ENCODE peak calls at places on chromosome 10, in ten cellular contexts. C, H, N, U, G, F, L, X, O and Y are unnamed samples.

GRCh38 chr10:45000764-45001381 is at the start of gene ZNF22:
- DNase-seq in L (peak), O (peak), G (peak), U (no peak), H (peak), X (peak), N (no peak), F (peak), C (peak), Y (peak)

GRCh38 chr10:60985946-60986345 is 42.0 kb upstream of the RHOBTB1 start:
- DNase-seq in F (no peak), N (no peak), H (no peak), U (no peak), X (no peak), C (no peak), G (no peak), L (no peak), O (no peak), Y (no peak)

GRCh38 chr10:12107781-12108180 is 21.7 kb upstream of the SEC61A2 start:
- DNase-seq in F (no peak), C (no peak), G (no peak), L (no peak), U (no peak), O (no peak), H (no peak), N (no peak), X (no peak), Y (no peak)

GRCh38 chr10:78952686-78953085 is 116.1 kb upstream of the ZMIZ1 start:
- DNase-seq in L (no peak), H (no peak), C (no peak), X (no peak), O (peak), F (no peak), U (no peak), N (no peak), G (no peak), Y (peak)

GRCh38 chr10:32971536-32972091 is 13.6 kb upstream of the ITGB1 start:
- DNase-seq in L (no peak), U (no peak), G (peak), C (no peak), H (peak), F (peak), X (no peak), O (no peak), N (no peak), Y (no peak)

GRCh38 chr10:91576096-91576545 is 56.8 kb downstream of the PPP1R3C start:
- DNase-seq in G (no peak), N (no peak), L (no peak), C (no peak), O (no peak), U (no peak), X (no peak), H (no peak), F (no peak), Y (no peak)

GRCh38 chr10:127907411-127908105 is 655 bp downstream of the PTPRE start:
- DNase-seq in F (peak), O (peak), N (no peak), U (no peak), L (no peak), C (peak), G (peak), H (peak), X (no peak), Y (peak)

GRCh38 chr10:23187155-23187554 is 5.0 kb upstream of the PTF1A start:
- DNase-seq in U (no peak), G (no peak), O (no peak), L (no peak), X (no peak), H (no peak), N (no peak), F (no peak), C (no peak), Y (no peak)

GRCh38 chr10:56505555-56505954 is 144.5 kb upstream of the ZWINT start:
- DNase-seq in H (no peak), N (no peak), G (no peak), X (no peak), C (no peak), O (no peak), F (no peak), L (no peak), U (no peak), Y (no peak)

GRCh38 chr10:33801705-33802104 is 467.2 kb upstream of the NRP1 start:
- DNase-seq in U (no peak), G (no peak), X (no peak), H (no peak), N (no peak), O (no peak), F (peak), C (no peak), L (no peak), Y (peak)

GRCh38 chr10:110501142-110501937 is 3.6 kb downstream of the DUSP5 start:
- DNase-seq in U (peak), O (peak), F (peak), G (peak), X (peak), H (peak), N (peak), L (peak), C (peak), Y (peak)

GRCh38 chr10:122673731-122674130 is 25.9 kb downstream of the C10orf120 start:
- DNase-seq in X (no peak), N (no peak), H (no peak), C (no peak), L (no peak), G (no peak), O (no peak), U (no peak), F (no peak), Y (no peak)

GRCh38 chr10:126373137-126373536 is 15.1 kb downstream of the ADAM12 start:
- DNase-seq in C (no peak), H (no peak), X (no peak), U (no peak), L (no peak), N (peak), F (no peak), G (no peak), O (no peak), Y (no peak)

GRCh38 chr10:70593513-70593890 is 9.0 kb downstream of the PRF1 start:
- DNase-seq in H (no peak), N (no peak), F (no peak), O (no peak), U (no peak), X (no peak), C (no peak), L (no peak), G (no peak), Y (no peak)

GRCh38 chr10:129383651-129384050 is 83.4 kb upstream of the MGMT start:
- DNase-seq in N (no peak), X (no peak), U (no peak), G (no peak), O (no peak), F (no peak), L (no peak), C (no peak), H (no peak), Y (no peak)

GRCh38 chr10:5975641-5976473 is 1.5 kb downstream of the IL15RA start:
- DNase-seq in O (peak), G (no peak), N (no peak), F (no peak), H (peak), U (no peak), X (peak), L (peak), C (no peak), Y (no peak)

GRCh38 chr10:27041196-27041595 is 59.1 kb downstream of the ANKRD26 start:
- DNase-seq in X (no peak), L (no peak), G (no peak), U (no peak), O (no peak), C (no peak), N (no peak), F (no peak), H (no peak), Y (no peak)

GRCh38 chr10:131140606-131141005 is 170.9 kb downstream of the TCERG1L start:
- DNase-seq in F (no peak), X (no peak), G (no peak), H (no peak), N (no peak), C (peak), L (no peak), U (no peak), O (no peak), Y (no peak)

GRCh38 chr10:59266321-59266720 is 89.9 kb downstream of the PHYHIPL start:
- DNase-seq in G (peak), L (no peak), O (no peak), N (no peak), C (no peak), U (no peak), H (no peak), F (no peak), X (no peak), Y (no peak)

GRCh38 chr10:109895848-109896247 is 27.5 kb downstream of the XPNPEP1 start:
- DNase-seq in F (no peak), X (no peak), G (no peak), C (no peak), H (no peak), O (no peak), U (no peak), L (no peak), N (no peak), Y (no peak)

GRCh38 chr10:20593649-20594048 is 303.5 kb downstream of the NEBL start:
- DNase-seq in X (no peak), N (no peak), H (no peak), G (no peak), U (no peak), O (no peak), C (no peak), F (no peak), L (no peak), Y (peak)

GRCh38 chr10:76437011-76437410 is 1005.6 kb downstream of the LRMDA start:
- DNase-seq in U (no peak), F (no peak), C (no peak), N (peak), G (no peak), L (no peak), X (no peak), H (no peak), O (no peak), Y (no peak)

GRCh38 chr10:76393875-76394706 is 962.7 kb downstream of the LRMDA start:
- DNase-seq in L (no peak), H (no peak), F (no peak), C (no peak), X (no peak), G (no peak), O (no peak), N (no peak), U (peak), Y (peak)

GRCh38 chr10:127275793-127276415 is 79.5 kb upstream of the INSYN2A start:
- DNase-seq in X (no peak), H (no peak), U (no peak), G (no peak), C (no peak), L (no peak), N (no peak), F (no peak), O (no peak), Y (no peak)

GRCh38 chr10:80170026-80170425 is 35.3 kb downstream of the ANXA11 start:
- DNase-seq in G (no peak), F (no peak), L (no peak), U (no peak), C (no peak), X (no peak), N (no peak), O (no peak), H (no peak), Y (no peak)

DNA sequence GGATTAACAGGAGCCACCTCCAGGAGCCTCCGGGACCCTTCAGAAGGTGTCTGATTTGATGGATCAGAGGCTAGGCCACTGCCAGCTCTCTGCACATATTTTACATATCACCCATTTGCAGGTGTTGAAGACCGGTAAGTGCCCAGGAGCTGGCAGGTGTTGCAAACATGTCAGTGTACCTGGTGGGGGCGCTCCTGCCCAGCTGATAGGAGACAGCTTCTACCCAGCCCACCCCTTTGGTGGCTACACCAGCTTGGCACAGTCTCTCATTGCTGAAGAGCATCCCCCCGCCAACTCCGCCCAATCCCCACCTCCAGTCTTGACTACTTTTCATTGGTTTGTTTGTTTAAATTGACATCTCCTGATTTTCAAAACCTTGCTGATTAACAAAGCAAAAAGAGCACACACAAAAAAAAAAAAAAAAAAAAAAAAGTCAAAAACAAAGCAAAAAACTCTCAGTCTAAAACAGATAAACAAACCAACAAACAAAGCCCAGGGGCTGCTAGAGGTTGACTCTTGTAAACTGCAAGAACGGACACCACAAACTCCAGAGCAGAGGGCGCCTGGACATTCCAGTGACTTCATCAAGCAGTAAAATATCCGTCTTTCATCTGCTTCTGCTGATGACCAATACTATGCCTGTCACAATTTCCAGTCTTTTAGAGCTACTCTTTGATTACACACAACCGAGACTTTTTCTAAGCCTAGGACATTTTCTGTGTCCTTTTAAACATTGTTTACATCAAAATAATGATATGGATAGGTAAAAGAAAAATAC is 275.3 kb downstream of the NRG3 start:
- DNase-seq in H (no peak), O (peak), F (no peak), G (peak), L (peak), C (peak), X (no peak), N (no peak), U (no peak), Y (no peak)
- TF ChIP-seq CTCF in H (no peak), O (no peak), F (peak), G (peak), L (peak), C (no peak), X (peak), N (no peak), U (no peak), Y (no peak)

DNA sequence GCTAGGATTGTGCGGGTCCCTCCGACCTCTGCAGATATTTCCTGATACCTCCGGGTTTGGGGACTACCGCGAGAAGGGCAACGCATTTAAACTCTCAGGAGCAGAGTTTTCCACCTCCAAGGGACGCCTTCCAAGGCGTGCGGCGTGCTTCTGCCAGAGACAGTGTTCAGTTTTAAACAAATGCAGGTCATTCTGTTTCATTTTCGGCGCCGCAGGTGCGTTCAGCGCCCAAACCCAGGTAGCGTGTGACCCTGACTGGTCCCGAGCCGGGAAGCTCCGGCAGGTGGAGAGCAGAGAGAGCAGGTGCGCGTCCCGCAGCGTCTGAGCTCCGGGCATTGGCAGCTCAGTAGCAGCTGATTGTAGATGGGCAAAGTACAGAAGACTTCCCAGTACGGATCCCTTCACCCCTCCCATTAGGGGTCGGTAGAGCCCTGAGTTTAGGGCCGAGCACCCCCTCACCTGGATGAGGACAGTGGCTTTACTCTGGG is 1.4 kb upstream of the CYP26A1 start:
- DNase-seq in U (no peak), O (no peak), N (no peak), X (no peak), L (no peak), G (no peak), C (peak), H (no peak), F (no peak), Y (no peak)
- H3K4me3 ChIP-seq in U (peak), O (peak), N (peak), X (peak), L (no peak), G (peak), C (peak), H (peak), F (peak), Y (peak)

GRCh38 chr10:25682203-25682950 is 251.7 kb upstream of the MYO3A start:
- DNase-seq in H (no peak), X (no peak), F (no peak), L (no peak), C (no peak), O (no peak), N (no peak), G (peak), U (no peak), Y (peak)
- TF ChIP-seq CTCF in H (no peak), X (no peak), F (peak), L (no peak), C (no peak), O (peak), N (peak), G (peak), U (no peak), Y (peak)

GRCh38 chr10:7152982-7153381 is 257.9 kb downstream of the SFMBT2 start:
- DNase-seq in O (no peak), C (no peak), N (no peak), H (no peak), U (no peak), G (no peak), F (no peak), L (no peak), X (no peak), Y (no peak)

GRCh38 chr10:7152341-7152740 is 258.5 kb downstream of the SFMBT2 start:
- DNase-seq in O (no peak), F (no peak), G (no peak), X (no peak), C (no peak), N (no peak), L (no peak), U (no peak), H (no peak), Y (no peak)

GRCh38 chr10:7157091-7157490 is 253.7 kb downstream of the SFMBT2 start:
- DNase-seq in O (no peak), H (no peak), U (no peak), L (no peak), N (no peak), G (no peak), X (no peak), F (no peak), C (no peak), Y (no peak)

GRCh38 chr10:7151538-7151937 is 259.3 kb downstream of the SFMBT2 start:
- DNase-seq in F (no peak), N (no peak), C (no peak), O (no peak), L (no peak), U (no peak), X (no peak), H (no peak), G (no peak), Y (no peak)

DNA sequence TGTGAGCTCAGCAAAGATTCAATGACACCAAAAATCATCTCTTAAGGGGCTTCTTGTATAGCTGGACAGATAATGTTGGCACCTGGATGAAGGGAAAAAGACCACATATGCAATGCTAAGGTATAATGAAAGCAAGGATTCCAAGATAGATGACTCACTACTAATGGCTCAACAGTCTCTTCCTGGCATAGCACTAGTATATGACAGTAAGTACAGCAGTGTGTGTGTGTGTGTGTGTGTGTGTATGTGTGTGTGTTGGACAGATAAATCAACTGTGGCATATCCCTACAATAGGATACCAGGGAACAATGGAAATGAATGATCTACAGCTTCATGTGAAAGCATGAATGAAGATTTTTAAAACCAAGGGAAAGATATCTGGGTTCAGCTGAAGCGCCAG is 257.1 kb downstream of the SFMBT2 start:
- DNase-seq in X (no peak), H (no peak), G (no peak), U (no peak), C (no peak), L (no peak), F (no peak), N (no peak), O (no peak), Y (peak)
- H3K4me3 ChIP-seq in X (no peak), H (no peak), G (no peak), U (no peak), C (no peak), L (no peak), F (no peak), N (no peak), O (no peak), Y (no peak)

DNA sequence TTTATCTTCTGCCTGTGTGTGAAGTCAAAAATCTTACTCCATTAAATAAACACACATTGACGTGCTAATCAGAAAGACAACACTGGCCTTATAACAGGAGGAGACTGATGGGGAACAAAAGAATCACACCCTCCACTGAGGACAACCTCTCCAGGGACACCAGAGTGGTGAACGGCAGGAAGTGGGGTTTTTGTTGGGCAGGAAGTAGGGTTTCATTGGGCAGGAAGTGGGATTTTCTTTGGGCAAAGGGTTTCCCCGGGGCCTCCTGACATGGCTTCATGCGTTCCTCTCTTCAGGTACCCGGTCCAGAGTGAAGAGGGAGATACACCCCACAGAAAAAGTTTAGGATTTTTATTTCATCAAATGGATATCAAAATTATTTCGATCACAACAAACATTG is 30.6 kb downstream of the ADARB2 start:
- DNase-seq in L (peak), N (no peak), G (no peak), U (no peak), O (no peak), F (no peak), C (no peak), X (peak), H (no peak), Y (no peak)
- TF ChIP-seq CTCF in L (no peak), N (no peak), G (no peak), U (no peak), O (no peak), F (no peak), C (no peak), X (no peak), H (no peak), Y (no peak)